ENCODE peak calls at places on chromosomes 11 and 22, in six cellular contexts. One of them, this sample, is unnamed.

GRCh38 chr22:26779108-26779507 is 121.7 kb downstream of the MIAT start:
- DNase-seq in Right ventricle myocardium inferior: no peak
- DNase-seq in Kasumi-1: no peak
- DNase-seq in smooth muscle cell of the brain vasculature: no peak
- DNase-seq in fibroblast of lung: no peak
- DNase-seq in astrocyte of the hippocampus: no peak
- DNase-seq in this sample: no peak

GRCh38 chr11:115963170-115963569 is 459.0 kb upstream of the CADM1 start:
- DNase-seq in Right ventricle myocardium inferior: no peak
- DNase-seq in Kasumi-1: no peak
- DNase-seq in smooth muscle cell of the brain vasculature: no peak
- DNase-seq in fibroblast of lung: no peak
- DNase-seq in astrocyte of the hippocampus: no peak
- DNase-seq in this sample: no peak

GRCh38 chr11:10639350-10639749 is 54.2 kb downstream of the IRAG1 start:
- DNase-seq in Right ventricle myocardium inferior: no peak
- DNase-seq in Kasumi-1: no peak
- DNase-seq in smooth muscle cell of the brain vasculature: no peak
- DNase-seq in fibroblast of lung: peak
- DNase-seq in astrocyte of the hippocampus: no peak
- DNase-seq in this sample: no peak

GRCh38 chr11:131223198-131223975 is 147.0 kb upstream of the NTM start:
- DNase-seq in Right ventricle myocardium inferior: no peak
- DNase-seq in Kasumi-1: no peak
- DNase-seq in smooth muscle cell of the brain vasculature: no peak
- DNase-seq in fibroblast of lung: no peak
- DNase-seq in astrocyte of the hippocampus: no peak
- DNase-seq in this sample: no peak

GRCh38 chr22:48574776-48575566 is 1252.7 kb downstream of the BRD1 start:
- DNase-seq in Right ventricle myocardium inferior: peak
- DNase-seq in Kasumi-1: no peak
- DNase-seq in smooth muscle cell of the brain vasculature: no peak
- DNase-seq in fibroblast of lung: peak
- DNase-seq in astrocyte of the hippocampus: peak
- DNase-seq in this sample: no peak

GRCh38 chr11:96264364-96264763 is 78.6 kb downstream of the MAML2 start:
- DNase-seq in Right ventricle myocardium inferior: no peak
- DNase-seq in Kasumi-1: no peak
- DNase-seq in smooth muscle cell of the brain vasculature: no peak
- DNase-seq in fibroblast of lung: peak
- DNase-seq in astrocyte of the hippocampus: no peak
- DNase-seq in this sample: no peak

GRCh38 chr22:42925598-42925997 is 68.5 kb upstream of the ARFGAP3 start:
- DNase-seq in Right ventricle myocardium inferior: no peak
- DNase-seq in Kasumi-1: no peak
- DNase-seq in smooth muscle cell of the brain vasculature: no peak
- DNase-seq in fibroblast of lung: no peak
- DNase-seq in astrocyte of the hippocampus: no peak
- DNase-seq in this sample: no peak

GRCh38 chr11:64224151-64224890 is 1.7 kb downstream of the TRPT1 start:
- DNase-seq in Right ventricle myocardium inferior: peak
- DNase-seq in Kasumi-1: no peak
- DNase-seq in smooth muscle cell of the brain vasculature: no peak
- DNase-seq in fibroblast of lung: peak
- DNase-seq in astrocyte of the hippocampus: peak
- DNase-seq in this sample: no peak

GRCh38 chr11:28636033-28636432 is 527.8 kb downstream of the METTL15 start:
- DNase-seq in Right ventricle myocardium inferior: no peak
- DNase-seq in Kasumi-1: no peak
- DNase-seq in smooth muscle cell of the brain vasculature: no peak
- DNase-seq in fibroblast of lung: no peak
- DNase-seq in astrocyte of the hippocampus: no peak
- DNase-seq in this sample: no peak

GRCh38 chr11:72553748-72554147 is 119.4 kb upstream of the CLPB start:
- DNase-seq in Right ventricle myocardium inferior: no peak
- DNase-seq in Kasumi-1: peak
- DNase-seq in smooth muscle cell of the brain vasculature: no peak
- DNase-seq in fibroblast of lung: no peak
- DNase-seq in astrocyte of the hippocampus: no peak
- DNase-seq in this sample: peak

GRCh38 chr11:74957937-74958629 is 9.0 kb downstream of the SPCS2 start:
- DNase-seq in Right ventricle myocardium inferior: no peak
- DNase-seq in Kasumi-1: no peak
- DNase-seq in smooth muscle cell of the brain vasculature: no peak
- DNase-seq in fibroblast of lung: no peak
- DNase-seq in astrocyte of the hippocampus: no peak
- DNase-seq in this sample: no peak

GRCh38 chr11:34600339-34601084 is 20.4 kb upstream of the EHF start:
- DNase-seq in Right ventricle myocardium inferior: no peak
- DNase-seq in Kasumi-1: no peak
- DNase-seq in smooth muscle cell of the brain vasculature: no peak
- DNase-seq in fibroblast of lung: peak
- DNase-seq in astrocyte of the hippocampus: no peak
- DNase-seq in this sample: no peak

GRCh38 chr22:28716686-28717085 is 24.9 kb downstream of the CHEK2 start:
- DNase-seq in Right ventricle myocardium inferior: no peak
- DNase-seq in Kasumi-1: no peak
- DNase-seq in smooth muscle cell of the brain vasculature: no peak
- DNase-seq in fibroblast of lung: peak
- DNase-seq in astrocyte of the hippocampus: no peak
- DNase-seq in this sample: no peak

GRCh38 chr11:110805764-110806163 is 93.5 kb upstream of the ARHGAP20 start:
- DNase-seq in Right ventricle myocardium inferior: no peak
- DNase-seq in Kasumi-1: no peak
- DNase-seq in smooth muscle cell of the brain vasculature: no peak
- DNase-seq in fibroblast of lung: no peak
- DNase-seq in astrocyte of the hippocampus: no peak
- DNase-seq in this sample: no peak

GRCh38 chr11:73233704-73234402 is 15.8 kb downstream of the P2RY2 start:
- DNase-seq in Right ventricle myocardium inferior: no peak
- DNase-seq in Kasumi-1: no peak
- DNase-seq in smooth muscle cell of the brain vasculature: no peak
- DNase-seq in fibroblast of lung: no peak
- DNase-seq in astrocyte of the hippocampus: no peak
- DNase-seq in this sample: no peak

GRCh38 chr11:74141908-74142307 is 28.9 kb downstream of the C2CD3 start:
- DNase-seq in Right ventricle myocardium inferior: no peak
- DNase-seq in Kasumi-1: no peak
- DNase-seq in smooth muscle cell of the brain vasculature: no peak
- DNase-seq in fibroblast of lung: no peak
- DNase-seq in astrocyte of the hippocampus: no peak
- DNase-seq in this sample: no peak

GRCh38 chr11:126007263-126007662 is 55.4 kb downstream of the CDON start:
- DNase-seq in Right ventricle myocardium inferior: no peak
- DNase-seq in Kasumi-1: no peak
- DNase-seq in smooth muscle cell of the brain vasculature: no peak
- DNase-seq in fibroblast of lung: peak
- DNase-seq in astrocyte of the hippocampus: peak
- DNase-seq in this sample: no peak

GRCh38 chr11:99244613-99245012 is 223.9 kb downstream of the CNTN5 start:
- DNase-seq in Right ventricle myocardium inferior: no peak
- DNase-seq in Kasumi-1: no peak
- DNase-seq in smooth muscle cell of the brain vasculature: no peak
- DNase-seq in fibroblast of lung: peak
- DNase-seq in astrocyte of the hippocampus: peak
- DNase-seq in this sample: no peak

GRCh38 chr22:40002935-40003715 is 8.4 kb downstream of the FAM83F start:
- DNase-seq in Right ventricle myocardium inferior: peak
- DNase-seq in Kasumi-1: no peak
- DNase-seq in smooth muscle cell of the brain vasculature: no peak
- DNase-seq in fibroblast of lung: no peak
- DNase-seq in astrocyte of the hippocampus: no peak
- DNase-seq in this sample: no peak

GRCh38 chr11:115266066-115266465 is 238.1 kb downstream of the CADM1 start:
- DNase-seq in Right ventricle myocardium inferior: no peak
- DNase-seq in Kasumi-1: no peak
- DNase-seq in smooth muscle cell of the brain vasculature: no peak
- DNase-seq in fibroblast of lung: no peak
- DNase-seq in astrocyte of the hippocampus: no peak
- DNase-seq in this sample: no peak

GRCh38 chr11:1906623-1907423 is 12.7 kb upstream of the TNNT3 start:
- DNase-seq in Right ventricle myocardium inferior: peak
- DNase-seq in Kasumi-1: no peak
- DNase-seq in smooth muscle cell of the brain vasculature: no peak
- DNase-seq in fibroblast of lung: no peak
- DNase-seq in astrocyte of the hippocampus: no peak
- DNase-seq in this sample: no peak

GRCh38 chr11:57597971-57598830 is 716 bp downstream of the SERPING1 start:
- DNase-seq in Right ventricle myocardium inferior: peak
- DNase-seq in Kasumi-1: no peak
- DNase-seq in smooth muscle cell of the brain vasculature: peak
- DNase-seq in fibroblast of lung: peak
- DNase-seq in astrocyte of the hippocampus: peak
- DNase-seq in this sample: no peak

GRCh38 chr11:65150513-65151271 is 16.4 kb upstream of the SYVN1 start:
- DNase-seq in Right ventricle myocardium inferior: peak
- DNase-seq in Kasumi-1: peak
- DNase-seq in smooth muscle cell of the brain vasculature: peak
- DNase-seq in fibroblast of lung: peak
- DNase-seq in astrocyte of the hippocampus: peak
- DNase-seq in this sample: no peak

GRCh38 chr22:22903355-22903777 is 15.8 kb downstream of the IGLL5 start:
- DNase-seq in Right ventricle myocardium inferior: no peak
- DNase-seq in Kasumi-1: peak
- DNase-seq in smooth muscle cell of the brain vasculature: no peak
- DNase-seq in fibroblast of lung: no peak
- DNase-seq in astrocyte of the hippocampus: no peak
- DNase-seq in this sample: no peak

GRCh38 chr22:37267128-37267587 is 15.2 kb upstream of the CYTH4 start:
- DNase-seq in Right ventricle myocardium inferior: peak
- DNase-seq in Kasumi-1: peak
- DNase-seq in smooth muscle cell of the brain vasculature: no peak
- DNase-seq in fibroblast of lung: no peak
- DNase-seq in astrocyte of the hippocampus: peak
- DNase-seq in this sample: peak

GRCh38 chr11:66267039-66267378 is 1.4 kb upstream of the RAB1B start:
- DNase-seq in Right ventricle myocardium inferior: no peak
- DNase-seq in Kasumi-1: no peak
- DNase-seq in smooth muscle cell of the brain vasculature: no peak
- DNase-seq in fibroblast of lung: no peak
- DNase-seq in astrocyte of the hippocampus: no peak
- DNase-seq in this sample: no peak

GRCh38 chr11:12397953-12398352 is 20.6 kb downstream of the PARVA start:
- DNase-seq in Right ventricle myocardium inferior: peak
- DNase-seq in Kasumi-1: no peak
- DNase-seq in smooth muscle cell of the brain vasculature: no peak
- DNase-seq in fibroblast of lung: peak
- DNase-seq in astrocyte of the hippocampus: peak
- DNase-seq in this sample: no peak

GRCh38 chr11:8070417-8071101 is 10.5 kb upstream of the TUB start:
- DNase-seq in Right ventricle myocardium inferior: no peak
- DNase-seq in Kasumi-1: peak
- DNase-seq in smooth muscle cell of the brain vasculature: no peak
- DNase-seq in fibroblast of lung: peak
- DNase-seq in astrocyte of the hippocampus: peak
- DNase-seq in this sample: peak

GRCh38 chr22:44455963-44456358 is 42.1 kb downstream of the RTL6 start:
- DNase-seq in Right ventricle myocardium inferior: no peak
- DNase-seq in Kasumi-1: no peak
- DNase-seq in smooth muscle cell of the brain vasculature: no peak
- DNase-seq in fibroblast of lung: no peak
- DNase-seq in astrocyte of the hippocampus: no peak
- DNase-seq in this sample: no peak

GRCh38 chr11:123178166-123178565 is 16.9 kb downstream of the CLMP start:
- DNase-seq in Right ventricle myocardium inferior: no peak
- DNase-seq in Kasumi-1: no peak
- DNase-seq in smooth muscle cell of the brain vasculature: no peak
- DNase-seq in fibroblast of lung: no peak
- DNase-seq in astrocyte of the hippocampus: no peak
- DNase-seq in this sample: no peak

GRCh38 chr11:36431429-36432092 is 78.5 kb downstream of the TRAF6 start:
- DNase-seq in Right ventricle myocardium inferior: no peak
- DNase-seq in Kasumi-1: peak
- DNase-seq in smooth muscle cell of the brain vasculature: peak
- DNase-seq in fibroblast of lung: peak
- DNase-seq in astrocyte of the hippocampus: peak
- DNase-seq in this sample: no peak

GRCh38 chr22:34236527-34236926 is 316.3 kb upstream of the LARGE1 start:
- DNase-seq in Right ventricle myocardium inferior: no peak
- DNase-seq in Kasumi-1: no peak
- DNase-seq in smooth muscle cell of the brain vasculature: no peak
- DNase-seq in fibroblast of lung: no peak
- DNase-seq in astrocyte of the hippocampus: no peak
- DNase-seq in this sample: no peak

GRCh38 chr11:12961615-12962014 is 47.5 kb upstream of the RASSF10 start:
- DNase-seq in Right ventricle myocardium inferior: no peak
- DNase-seq in Kasumi-1: no peak
- DNase-seq in smooth muscle cell of the brain vasculature: no peak
- DNase-seq in fibroblast of lung: no peak
- DNase-seq in astrocyte of the hippocampus: no peak
- DNase-seq in this sample: no peak

GRCh38 chr11:3840289-3840869 is 380 bp downstream of the RHOG start:
- DNase-seq in Right ventricle myocardium inferior: no peak
- DNase-seq in Kasumi-1: no peak
- DNase-seq in smooth muscle cell of the brain vasculature: no peak
- DNase-seq in fibroblast of lung: no peak
- DNase-seq in astrocyte of the hippocampus: no peak
- DNase-seq in this sample: peak

GRCh38 chr11:20671856-20672546 is 2.6 kb downstream of the NELL1 start:
- DNase-seq in Right ventricle myocardium inferior: no peak
- DNase-seq in Kasumi-1: peak
- DNase-seq in smooth muscle cell of the brain vasculature: no peak
- DNase-seq in fibroblast of lung: no peak
- DNase-seq in astrocyte of the hippocampus: peak
- DNase-seq in this sample: no peak

GRCh38 chr11:44578279-44578678 is 12.8 kb downstream of the CD82 start:
- DNase-seq in Right ventricle myocardium inferior: no peak
- DNase-seq in Kasumi-1: peak
- DNase-seq in smooth muscle cell of the brain vasculature: no peak
- DNase-seq in fibroblast of lung: no peak
- DNase-seq in astrocyte of the hippocampus: no peak
- DNase-seq in this sample: peak

GRCh38 chr11:111469200-111469599 is 43.0 kb downstream of the BTG4 start:
- DNase-seq in Right ventricle myocardium inferior: no peak
- DNase-seq in Kasumi-1: peak
- DNase-seq in smooth muscle cell of the brain vasculature: peak
- DNase-seq in fibroblast of lung: no peak
- DNase-seq in astrocyte of the hippocampus: peak
- DNase-seq in this sample: peak

GRCh38 chr11:78336877-78337553 is 80.6 kb downstream of the GAB2 start:
- DNase-seq in Right ventricle myocardium inferior: no peak
- DNase-seq in Kasumi-1: no peak
- DNase-seq in smooth muscle cell of the brain vasculature: no peak
- DNase-seq in fibroblast of lung: no peak
- DNase-seq in astrocyte of the hippocampus: no peak
- DNase-seq in this sample: no peak

This sample was measured in Karpas-422.